ENCODE peak calls at places on chromosome 17, in four cellular contexts. One of them, this sample, is unnamed.

GRCh38 chr17:45197108-45197507 is 24.6 kb upstream of the FMNL1 start:
- DNase-seq in body of pancreas: no peak
- DNase-seq in uterus: no peak
- DNase-seq in IMR-90: no peak
- DNase-seq in this sample: no peak

GRCh38 chr17:41212524-41213169 is 13.8 kb upstream of the KRTAP9-2 start:
- DNase-seq in body of pancreas: no peak
- DNase-seq in uterus: no peak
- DNase-seq in IMR-90: no peak
- DNase-seq in this sample: no peak

GRCh38 chr17:3870871-3871306 is 22.0 kb downstream of the CAMKK1 start:
- DNase-seq in uterus: no peak
- DNase-seq in body of pancreas: peak; percentile 32
- DNase-seq in IMR-90: no peak
- DNase-seq in this sample: peak; percentile 61

GRCh38 chr17:63519972-63520882 is 2.9 kb upstream of the KCNH6 start:
- DNase-seq in IMR-90: no peak
- DNase-seq in body of pancreas: peak; percentile 63
- DNase-seq in uterus: no peak
- DNase-seq in this sample: no peak

GRCh38 chr17:56845934-56846333 is 12.0 kb downstream of the DGKE start:
- DNase-seq in body of pancreas: no peak
- DNase-seq in IMR-90: no peak
- DNase-seq in uterus: no peak
- DNase-seq in this sample: no peak

GRCh38 chr17:7443499-7444485 is 1.1 kb upstream of the CHRNB1 start:
- DNase-seq in IMR-90: peak; percentile 75
- DNase-seq in body of pancreas: no peak
- DNase-seq in uterus: no peak
- DNase-seq in this sample: no peak

GRCh38 chr17:40699359-40699758 is 4.2 kb downstream of the KRT24 start:
- DNase-seq in body of pancreas: no peak
- DNase-seq in uterus: peak; percentile 46
- DNase-seq in IMR-90: no peak
- DNase-seq in this sample: no peak

GRCh38 chr17:19977360-19978205 is at the start of gene AKAP10:
- DNase-seq in IMR-90: peak; percentile 73
- DNase-seq in body of pancreas: peak; percentile 92
- DNase-seq in uterus: peak; percentile 91
- DNase-seq in this sample: peak; percentile 93

GRCh38 chr17:7355053-7355452 is at the start of gene TMEM95:
- DNase-seq in body of pancreas: no peak
- DNase-seq in IMR-90: no peak
- DNase-seq in uterus: no peak
- DNase-seq in this sample: no peak

GRCh38 chr17:58265902-58266875 is 14.5 kb downstream of the MPO start:
- DNase-seq in uterus: no peak
- DNase-seq in body of pancreas: no peak
- DNase-seq in IMR-90: no peak
- DNase-seq in this sample: peak; percentile 23

GRCh38 chr17:7177954-7178477 is 1.2 kb downstream of the ASGR1 start:
- DNase-seq in uterus: no peak
- DNase-seq in IMR-90: peak; percentile 71
- DNase-seq in body of pancreas: peak; percentile 27
- DNase-seq in this sample: no peak

GRCh38 chr17:50892101-50892776 is 26.1 kb upstream of the TOB1 start:
- DNase-seq in uterus: no peak
- DNase-seq in IMR-90: no peak
- DNase-seq in body of pancreas: no peak
- DNase-seq in this sample: no peak

GRCh38 chr17:5705081-5705875 is 121.0 kb upstream of the NLRP1 start:
- DNase-seq in IMR-90: peak; percentile 1
- DNase-seq in body of pancreas: no peak
- DNase-seq in uterus: no peak
- DNase-seq in this sample: no peak

GRCh38 chr17:28749516-28750177 is 5.8 kb downstream of the TRAF4 start:
- DNase-seq in IMR-90: no peak
- DNase-seq in uterus: no peak
- DNase-seq in body of pancreas: no peak
- DNase-seq in this sample: no peak

GRCh38 chr17:19407601-19408380 is 3.2 kb upstream of the RNF112 start:
- DNase-seq in body of pancreas: no peak
- DNase-seq in IMR-90: no peak
- DNase-seq in uterus: no peak
- DNase-seq in this sample: no peak

GRCh38 chr17:76432004-76432403 is 20.9 kb downstream of the UBE2O start:
- DNase-seq in IMR-90: no peak
- DNase-seq in body of pancreas: no peak
- DNase-seq in uterus: no peak
- DNase-seq in this sample: no peak

GRCh38 chr17:65633988-65634387 is 72.5 kb upstream of the AXIN2 start:
- DNase-seq in IMR-90: no peak
- DNase-seq in uterus: no peak
- DNase-seq in body of pancreas: no peak
- DNase-seq in this sample: no peak

GRCh38 chr17:65183736-65184135 is 46.6 kb downstream of the RGS9 start:
- DNase-seq in uterus: no peak
- DNase-seq in IMR-90: peak; percentile 70
- DNase-seq in body of pancreas: no peak
- DNase-seq in this sample: no peak

GRCh38 chr17:44465897-44466296 is 37.3 kb downstream of the GPATCH8 start:
- DNase-seq in IMR-90: no peak
- DNase-seq in uterus: no peak
- DNase-seq in body of pancreas: no peak
- DNase-seq in this sample: no peak

GRCh38 chr17:27596106-27596505 is 34.9 kb upstream of the LGALS9 start:
- DNase-seq in uterus: no peak
- DNase-seq in body of pancreas: no peak
- DNase-seq in IMR-90: peak; percentile 26
- DNase-seq in this sample: no peak

GRCh38 chr17:56570199-56570598 is 23.3 kb upstream of the NOG start:
- DNase-seq in IMR-90: no peak
- DNase-seq in uterus: no peak
- DNase-seq in body of pancreas: no peak
- DNase-seq in this sample: no peak

GRCh38 chr17:39804839-39805238 is 59.3 kb downstream of the IKZF3 start:
- DNase-seq in uterus: no peak
- DNase-seq in body of pancreas: no peak
- DNase-seq in IMR-90: no peak
- DNase-seq in this sample: no peak

GRCh38 chr17:67506966-67507365 is 129.9 kb downstream of the PITPNC1 start:
- DNase-seq in IMR-90: peak; percentile 95
- DNase-seq in uterus: no peak
- DNase-seq in body of pancreas: no peak
- DNase-seq in this sample: no peak

GRCh38 chr17:416293-417206 is 63.9 kb upstream of the RPH3AL start:
- DNase-seq in body of pancreas: no peak
- DNase-seq in IMR-90: no peak
- DNase-seq in uterus: no peak
- DNase-seq in this sample: no peak

GRCh38 chr17:63623786-63624185 is 1.6 kb downstream of the MAP3K3 start:
- DNase-seq in body of pancreas: no peak
- DNase-seq in IMR-90: no peak
- DNase-seq in uterus: no peak
- DNase-seq in this sample: no peak

GRCh38 chr17:5592382-5592781 is 8.1 kb upstream of the NLRP1 start:
- DNase-seq in IMR-90: peak; percentile 44
- DNase-seq in body of pancreas: no peak
- DNase-seq in uterus: no peak
- DNase-seq in this sample: no peak

GRCh38 chr17:8435245-8436168 is at the start of gene NDEL1:
- DNase-seq in uterus: peak; percentile 99
- DNase-seq in IMR-90: peak; percentile 97
- DNase-seq in body of pancreas: peak; percentile 100
- DNase-seq in this sample: peak; percentile 99

GRCh38 chr17:55742272-55743102 is 8.4 kb upstream of the PCTP start:
- DNase-seq in uterus: no peak
- DNase-seq in body of pancreas: no peak
- DNase-seq in IMR-90: no peak
- DNase-seq in this sample: no peak

GRCh38 chr17:68491864-68492263 is 20.4 kb upstream of the PRKAR1A start:
- DNase-seq in uterus: peak; percentile 40
- DNase-seq in IMR-90: no peak
- DNase-seq in body of pancreas: peak; percentile 74
- DNase-seq in this sample: peak; percentile 67

GRCh38 chr17:58172369-58173071 is 5.7 kb downstream of the OR4D2 start:
- DNase-seq in body of pancreas: no peak
- DNase-seq in IMR-90: peak; percentile 4
- DNase-seq in uterus: no peak
- DNase-seq in this sample: no peak

GRCh38 chr17:16496820-16497489 is 5.0 kb upstream of the LRRC75A start:
- DNase-seq in uterus: no peak
- DNase-seq in body of pancreas: no peak
- DNase-seq in IMR-90: no peak
- DNase-seq in this sample: no peak

GRCh38 chr17:16215002-16215272 is 397 bp downstream of the NCOR1 start:
- DNase-seq in uterus: peak; percentile 30
- DNase-seq in IMR-90: no peak
- DNase-seq in body of pancreas: peak; percentile 44
- DNase-seq in this sample: peak; percentile 61

GRCh38 chr17:58324409-58325288 is 3.9 kb downstream of the TSPOAP1 start:
- DNase-seq in IMR-90: peak; percentile 18
- DNase-seq in uterus: no peak
- DNase-seq in body of pancreas: peak; percentile 73
- DNase-seq in this sample: peak; percentile 70

GRCh38 chr17:82031885-82032627 is 578 bp downstream of the RAC3 start:
- DNase-seq in body of pancreas: peak; percentile 57
- DNase-seq in IMR-90: no peak
- DNase-seq in uterus: no peak
- DNase-seq in this sample: no peak

GRCh38 chr17:82029391-82029790 is 2.1 kb upstream of the RAC3 start:
- DNase-seq in body of pancreas: no peak
- DNase-seq in uterus: no peak
- DNase-seq in IMR-90: no peak
- DNase-seq in this sample: no peak

GRCh38 chr17:82029990-82030469 is 1.4 kb upstream of the RAC3 start:
- DNase-seq in IMR-90: no peak
- DNase-seq in uterus: no peak
- DNase-seq in body of pancreas: no peak
- DNase-seq in this sample: no peak

GRCh38 chr17:82030470-82031302 is 792 bp upstream of the RAC3 start:
- DNase-seq in IMR-90: peak; percentile 79
- DNase-seq in body of pancreas: peak; percentile 86
- DNase-seq in uterus: peak; percentile 73
- DNase-seq in this sample: peak; percentile 90

GRCh38 chr17:82031303-82031884 is at the start of gene RAC3:
- DNase-seq in body of pancreas: no peak
- DNase-seq in IMR-90: peak; percentile 11
- DNase-seq in uterus: no peak
- DNase-seq in this sample: no peak
- TF ChIP-seq POLR2A in body of pancreas: no peak
- TF ChIP-seq POLR2A in IMR-90: no peak
- TF ChIP-seq POLR2A in uterus: no peak
- TF ChIP-seq POLR2A in this sample: no peak

DNA sequence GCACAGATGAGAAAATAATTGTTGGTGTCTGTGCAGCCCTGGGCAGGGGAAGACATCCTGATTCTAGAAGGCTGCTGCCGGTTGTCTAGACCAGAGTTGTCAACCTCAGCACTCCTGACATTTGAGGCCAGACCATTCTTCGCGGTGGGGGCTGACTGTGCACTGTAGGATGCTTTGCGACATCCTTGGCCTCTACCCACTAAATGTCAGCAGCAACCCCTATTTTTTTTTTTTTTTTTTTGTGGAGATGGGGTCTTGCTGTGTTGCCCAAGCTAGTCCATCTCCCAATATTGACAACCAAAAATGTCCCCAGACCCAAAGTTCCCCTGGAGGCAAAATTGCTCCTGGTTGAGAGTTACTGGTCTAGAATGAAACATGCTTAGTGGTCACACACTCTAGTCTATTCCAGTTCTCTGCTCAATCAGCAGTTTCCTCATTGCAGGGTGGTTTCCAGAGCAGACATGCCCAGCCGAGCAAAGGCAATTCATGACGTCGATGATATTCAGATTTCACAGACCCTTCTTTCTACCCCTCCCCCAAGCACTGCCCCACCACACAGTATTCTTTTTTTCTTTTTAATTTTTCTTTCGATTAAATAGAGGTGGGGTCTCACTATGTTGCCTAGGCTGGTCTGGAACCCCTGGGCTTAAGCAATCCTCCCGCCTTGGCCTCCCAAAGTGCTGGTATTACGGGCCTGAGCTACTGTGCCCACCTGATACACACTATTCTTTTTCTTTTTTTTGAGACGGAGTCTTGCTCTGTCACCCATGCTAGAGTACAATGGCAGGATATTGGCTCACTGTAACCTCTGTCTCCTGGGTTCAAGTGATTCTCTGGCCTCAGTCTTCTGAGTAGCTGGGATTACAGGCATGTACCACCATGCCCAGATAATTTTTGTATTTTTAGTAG is 9.0 kb downstream of the C17orf99 start:
- DNase-seq in body of pancreas: no peak
- DNase-seq in uterus: no peak
- DNase-seq in IMR-90: no peak
- DNase-seq in this sample: no peak
- TF ChIP-seq POLR2A in body of pancreas: no peak
- TF ChIP-seq POLR2A in uterus: no peak
- TF ChIP-seq POLR2A in IMR-90: no peak
- TF ChIP-seq POLR2A in this sample: no peak

GRCh38 chr17:2050871-2051387 is 4.0 kb upstream of the HIC1 start:
- DNase-seq in IMR-90: peak; percentile 65
- DNase-seq in body of pancreas: no peak
- DNase-seq in uterus: peak; percentile 51
- DNase-seq in this sample: peak; percentile 79

GRCh38 chr17:2048805-2049204 is 6.1 kb upstream of the HIC1 start:
- DNase-seq in IMR-90: no peak
- DNase-seq in uterus: no peak
- DNase-seq in body of pancreas: no peak
- DNase-seq in this sample: no peak

GRCh38 chr17:2050246-2050866 is 4.5 kb upstream of the HIC1 start:
- DNase-seq in IMR-90: peak; percentile 73
- DNase-seq in uterus: peak; percentile 72
- DNase-seq in body of pancreas: peak; percentile 69
- DNase-seq in this sample: peak; percentile 67

GRCh38 chr17:2047590-2047989 is 5.8 kb downstream of the OVCA2 start:
- DNase-seq in IMR-90: no peak
- DNase-seq in body of pancreas: no peak
- DNase-seq in uterus: no peak
- DNase-seq in this sample: no peak

GRCh38 chr17:2049333-2050245 is 5.3 kb upstream of the HIC1 start:
- DNase-seq in uterus: peak; percentile 89
- DNase-seq in IMR-90: peak; percentile 77
- DNase-seq in body of pancreas: peak; percentile 86
- DNase-seq in this sample: peak; percentile 87
- TF ChIP-seq POLR2A in uterus: no peak
- TF ChIP-seq POLR2A in IMR-90: peak; percentile 56
- TF ChIP-seq POLR2A in body of pancreas: no peak
- TF ChIP-seq POLR2A in this sample: no peak

GRCh38 chr17:59331929-59332889 is 754 bp downstream of the YPEL2 start:
- DNase-seq in uterus: peak; percentile 40
- DNase-seq in IMR-90: no peak
- DNase-seq in body of pancreas: peak; percentile 64
- DNase-seq in this sample: peak; percentile 66
- TF ChIP-seq POLR2A in uterus: no peak
- TF ChIP-seq POLR2A in IMR-90: no peak
- TF ChIP-seq POLR2A in body of pancreas: peak; percentile 48
- TF ChIP-seq POLR2A in this sample: peak; percentile 36

GRCh38 chr17:47204722-47205418 is 4.3 kb upstream of the MYL4 start:
- DNase-seq in IMR-90: peak; percentile 47
- DNase-seq in body of pancreas: no peak
- DNase-seq in uterus: no peak
- DNase-seq in this sample: no peak
- TF ChIP-seq POLR2A in IMR-90: no peak
- TF ChIP-seq POLR2A in body of pancreas: no peak
- TF ChIP-seq POLR2A in uterus: no peak
- TF ChIP-seq POLR2A in this sample: no peak

GRCh38 chr17:61862975-61863800 is at the start of gene BRIP1:
- DNase-seq in body of pancreas: peak; percentile 94
- DNase-seq in IMR-90: peak; percentile 93
- DNase-seq in uterus: peak; percentile 88
- DNase-seq in this sample: peak; percentile 96
- TF ChIP-seq POLR2A in body of pancreas: peak; percentile 76
- TF ChIP-seq POLR2A in IMR-90: peak; percentile 64
- TF ChIP-seq POLR2A in uterus: no peak
- TF ChIP-seq POLR2A in this sample: no peak